ENCODE peak calls at places on chromosomes 4 and X, in four cellular contexts. I is psoas muscle, V is endodermal cell, K is activated B cell treated with CpG ODN at 0.5 μM for 24 hours. Z is an unnamed sample.

GRCh38 chrX:68415289-68415688 is 18.0 kb downstream of the OPHN1 start:
- DNase-seq in K (no peak), V (no peak), I (peak; percentile 53), Z (no peak)

GRCh38 chrX:72652132-72652531 is 62.0 kb downstream of the PHKA1 start:
- DNase-seq in K (no peak), V (no peak), I (no peak), Z (no peak)

GRCh38 chr4:17111436-17111835 is 213.0 kb upstream of the LDB2 start:
- DNase-seq in V (no peak), I (no peak), K (no peak), Z (no peak)

GRCh38 chrX:1727531-1728027 is 112.7 kb downstream of the ASMT start:
- DNase-seq in K (no peak), I (no peak), V (peak; percentile 82), Z (no peak)

GRCh38 chr4:119525771-119526712 is 102.6 kb downstream of the PDE5A start:
- DNase-seq in V (no peak), K (no peak), I (no peak), Z (no peak)

GRCh38 chr4:123559955-123560669 is 163.5 kb downstream of the SPRY1 start:
- DNase-seq in K (no peak), I (no peak), V (no peak), Z (no peak)

GRCh38 chr4:47913858-47914218 is 545 bp downstream of the NFXL1 start:
- DNase-seq in V (peak; percentile 84), I (peak; percentile 45), K (peak; percentile 33), Z (peak; percentile 22)

GRCh38 chr4:140926672-140927071 is 170.5 kb upstream of the TBC1D9 start:
- DNase-seq in I (no peak), V (no peak), K (no peak), Z (no peak)

GRCh38 chr4:98816816-98817215 is 112.1 kb downstream of the EIF4E start:
- DNase-seq in I (no peak), K (no peak), V (no peak), Z (no peak)

GRCh38 chr4:176238157-176238608 is 30.8 kb downstream of the ASB5 start:
- DNase-seq in I (no peak), K (no peak), V (no peak), Z (no peak)

GRCh38 chr4:68129793-68130192 is at the start of gene TMPRSS11F:
- DNase-seq in K (no peak), I (no peak), V (no peak), Z (no peak)

GRCh38 chrX:9977642-9978041 is 10.5 kb downstream of the CLDN34 start:
- DNase-seq in I (no peak), K (no peak), V (no peak), Z (no peak)

GRCh38 chr4:6633091-6633906 is 7.2 kb upstream of the MRFAP1 start:
- DNase-seq in V (no peak), K (no peak), I (peak; percentile 32), Z (no peak)

GRCh38 chr4:105520819-105521790 is 31.3 kb upstream of the ARHGEF38 start:
- DNase-seq in V (peak; percentile 72), K (no peak), I (no peak), Z (no peak)

GRCh38 chr4:68375667-68376559 is 26.0 kb upstream of the YTHDC1 start:
- DNase-seq in I (no peak), V (peak; percentile 84), K (no peak), Z (no peak)

GRCh38 chr4:110959041-110959643 is 336.3 kb upstream of the PITX2 start:
- DNase-seq in K (no peak), V (no peak), I (no peak), Z (no peak)

GRCh38 chrX:131752493-131753198 is 208.8 kb downstream of the OR13H1 start:
- DNase-seq in V (no peak), K (no peak), I (peak; percentile 67), Z (no peak)

GRCh38 chr4:12926189-12927066 is 557.7 kb downstream of the RAB28 start:
- DNase-seq in V (no peak), K (no peak), I (no peak), Z (no peak)

GRCh38 chr4:109365944-109366343 is 63.5 kb upstream of the COL25A1 start:
- DNase-seq in V (no peak), I (no peak), K (no peak), Z (no peak)

GRCh38 chr4:138893991-138894390 is 121.6 kb upstream of the NOCT start:
- DNase-seq in I (no peak), V (no peak), K (no peak), Z (no peak)

GRCh38 chrX:82677281-82677680 is 830.8 kb upstream of the POU3F4 start:
- DNase-seq in V (no peak), K (no peak), I (no peak), Z (no peak)

DNA sequence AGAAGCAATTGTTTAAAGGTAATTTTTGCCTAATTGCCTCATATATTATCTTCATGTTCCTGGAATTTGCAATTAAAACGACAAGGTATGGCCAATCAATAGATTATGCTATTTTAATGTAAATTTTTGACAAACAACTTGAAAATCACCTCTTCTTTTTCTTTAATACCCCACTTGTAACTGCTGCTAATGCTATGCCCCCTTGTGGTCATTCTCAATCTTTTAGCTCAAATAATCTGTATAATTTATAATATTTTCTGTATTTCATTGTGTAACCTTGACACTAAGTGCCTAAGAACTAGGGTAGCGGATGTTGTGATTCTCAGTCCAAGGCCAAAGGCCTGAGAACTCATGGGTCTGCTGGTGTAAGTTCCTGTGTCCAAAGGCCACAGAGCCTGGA is 831.7 kb upstream of the POU3F4 start:
- DNase-seq in V (no peak), I (no peak), K (no peak), Z (no peak)
- TF ChIP-seq CTCF in V (peak; percentile 57), I (peak; percentile 18), K (no peak), Z (no peak)

DNA sequence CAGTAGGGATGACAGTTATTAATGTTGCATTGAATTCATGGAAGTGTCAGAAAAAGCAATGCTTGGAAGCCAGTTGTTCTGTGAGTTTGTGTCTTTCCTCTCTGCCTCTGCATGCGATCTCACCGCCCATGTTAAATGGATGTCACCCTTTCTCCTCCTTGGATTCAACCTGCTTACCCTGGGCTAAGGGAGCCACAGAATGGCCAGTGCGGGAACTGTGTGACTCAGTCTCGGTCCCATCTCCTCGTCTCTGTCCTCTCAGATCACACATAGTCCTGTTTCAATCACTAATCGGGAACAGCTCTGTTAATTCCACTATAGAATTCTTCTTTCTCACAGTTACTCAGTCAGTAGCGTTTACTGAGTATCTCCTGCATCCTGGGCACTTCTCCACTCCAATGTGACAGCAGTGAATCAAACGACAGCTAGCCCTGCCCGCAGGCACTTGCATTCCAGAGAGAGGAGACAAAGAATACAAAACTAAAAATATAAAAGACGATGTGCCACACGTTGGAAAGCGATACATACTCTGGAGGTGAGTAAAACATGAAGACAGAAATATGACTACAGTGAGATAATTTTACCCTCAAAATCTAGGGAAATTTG is 53.6 kb upstream of the TLR3 start:
- DNase-seq in V (no peak), I (no peak), K (no peak), Z (no peak)
- TF ChIP-seq CTCF in V (peak; percentile 52), I (no peak), K (no peak), Z (no peak)

DNA sequence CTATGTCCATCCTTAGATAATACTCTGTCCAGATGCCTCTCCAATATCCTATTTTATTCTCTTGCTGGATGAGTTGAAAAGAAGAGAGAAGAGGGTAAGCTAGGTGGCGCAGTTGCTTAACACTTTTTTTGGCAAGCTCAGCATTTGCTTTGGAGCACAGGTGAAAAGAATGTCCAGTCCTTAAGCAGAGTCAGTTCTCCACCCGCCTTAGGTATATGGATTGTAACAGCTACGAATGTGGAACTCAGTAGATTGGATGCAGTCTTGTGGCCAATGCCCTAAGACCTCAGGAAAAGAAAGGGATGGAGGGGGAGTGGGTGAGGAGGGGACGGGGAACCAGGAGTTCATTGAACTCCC is 208.4 kb downstream of the NWD2 start:
- DNase-seq in K (no peak), V (peak; percentile 86), I (no peak), Z (no peak)
- TF ChIP-seq CTCF in K (no peak), V (peak; percentile 80), I (peak; percentile 37), Z (no peak)

DNA sequence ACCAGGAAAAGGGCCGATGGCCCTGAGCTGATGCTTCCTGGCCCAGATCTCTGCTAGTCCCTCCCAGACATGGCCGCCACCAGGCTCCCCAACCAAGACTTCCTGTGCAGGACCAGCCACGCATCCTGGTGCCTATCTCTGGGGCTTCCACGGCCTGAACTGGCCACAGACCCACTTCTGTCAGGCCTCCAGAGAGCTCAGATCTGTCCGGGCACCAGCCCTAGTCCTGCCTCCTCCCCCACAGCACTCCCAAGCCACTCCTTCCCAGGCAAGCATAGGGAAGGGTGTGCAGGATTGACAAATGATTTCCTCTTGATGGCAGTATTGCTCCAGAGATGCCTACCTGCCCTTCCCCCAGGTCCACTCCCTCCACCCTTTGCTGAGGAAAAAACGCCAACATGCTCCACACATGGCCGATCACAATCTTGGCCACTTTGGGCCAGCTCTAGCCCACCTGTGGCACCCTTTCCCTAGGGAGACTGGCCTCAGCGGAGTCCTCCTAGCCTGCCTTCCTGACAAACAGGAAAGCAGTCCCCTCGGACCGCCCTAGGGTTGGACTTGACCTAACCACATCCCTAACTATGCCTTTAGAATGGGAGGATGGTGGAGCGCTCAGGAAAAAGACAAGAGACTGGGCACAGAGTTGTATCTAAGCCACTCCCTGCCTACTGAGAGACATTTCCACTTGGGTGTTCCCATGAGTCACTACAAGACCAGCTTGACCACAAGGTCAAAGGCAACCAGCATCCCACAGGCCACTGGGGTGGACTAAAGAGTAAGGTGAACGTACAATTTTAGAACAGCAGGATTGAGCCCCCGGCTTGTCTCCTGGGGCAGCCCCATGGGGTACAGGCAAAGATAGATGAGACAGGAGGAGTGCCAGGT is 277.5 kb upstream of the AGTR2 start:
- DNase-seq in K (no peak), I (peak; percentile 40), V (peak; percentile 86), Z (no peak)
- TF ChIP-seq CTCF in K (no peak), I (peak; percentile 65), V (peak; percentile 79), Z (no peak)

DNA sequence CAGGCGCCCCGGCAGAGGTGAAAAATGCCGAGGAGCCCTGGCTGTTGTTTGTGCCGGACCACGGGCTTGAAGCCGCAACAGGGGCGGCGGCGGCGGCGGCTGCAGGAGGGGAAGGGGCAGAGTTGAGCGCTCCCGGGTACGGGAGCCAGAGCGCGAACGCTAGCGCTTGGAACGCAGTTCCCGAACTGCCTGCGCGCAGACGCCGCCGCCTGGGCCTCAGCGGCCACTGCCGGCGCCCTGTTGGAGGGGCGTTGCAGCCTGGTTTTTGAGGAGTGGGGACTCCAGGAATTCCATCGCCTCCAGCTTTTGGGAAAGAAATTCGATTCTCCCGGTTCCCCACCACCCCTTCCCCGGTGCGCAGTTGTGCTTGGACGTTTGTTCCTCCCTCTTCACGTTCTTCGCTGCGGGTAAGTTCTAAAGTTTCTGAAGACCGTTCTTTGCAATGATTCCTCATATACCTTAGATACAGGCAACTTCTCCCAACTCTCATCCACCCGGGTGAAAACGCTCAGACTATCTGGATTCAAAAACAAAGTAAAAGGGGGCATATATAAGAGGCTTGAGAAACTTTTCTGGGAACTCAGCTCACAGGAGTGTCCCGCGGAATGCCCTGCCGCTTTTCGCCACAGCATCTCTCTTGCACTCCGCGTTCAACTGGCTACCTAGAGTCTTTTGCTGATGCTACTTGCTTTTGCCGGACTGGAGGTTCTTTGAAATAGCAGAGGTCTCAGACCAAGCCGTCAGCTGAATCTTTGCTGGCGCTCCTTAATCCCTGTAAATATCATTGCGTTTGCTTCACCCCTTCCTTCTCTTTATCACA is 1.0 kb downstream of the FAT4 start:
- DNase-seq in K (no peak), I (peak; percentile 54), V (peak; percentile 85), Z (peak; percentile 34)
- TF ChIP-seq CTCF in K (no peak), I (no peak), V (peak; percentile 49), Z (no peak)